ENCODE peak calls at places on chromosome 22, in nine cellular contexts. One of them, this sample, is unnamed.

GRCh38 chr22:43829448-43829821 is 17.3 kb upstream of the EFCAB6 start:
- DNase-seq in CD8-positive, alpha-beta T cell: no peak
- DNase-seq in cardiac muscle cell: no peak
- DNase-seq in astrocyte of the spinal cord: peak; percentile 29
- DNase-seq in CD4-positive, alpha-beta T cell: no peak
- DNase-seq in Calu3: no peak
- DNase-seq in hepatocyte: peak; percentile 57
- DNase-seq in H9: no peak
- DNase-seq in OCI-LY7: no peak
- DNase-seq in this sample: no peak

GRCh38 chr22:32206774-32207758 is 2.2 kb upstream of the RFPL2 start:
- DNase-seq in CD8-positive, alpha-beta T cell: peak; percentile 28
- DNase-seq in cardiac muscle cell: peak; percentile 25
- DNase-seq in astrocyte of the spinal cord: peak; percentile 7
- DNase-seq in CD4-positive, alpha-beta T cell: peak; percentile 44
- DNase-seq in Calu3: peak; percentile 68
- DNase-seq in hepatocyte: peak; percentile 39
- DNase-seq in H9: peak; percentile 87
- DNase-seq in OCI-LY7: peak; percentile 42
- DNase-seq in this sample: no peak

GRCh38 chr22:41380993-41381328 is 781 bp upstream of the TEF start:
- DNase-seq in CD8-positive, alpha-beta T cell: no peak
- DNase-seq in cardiac muscle cell: peak; percentile 88
- DNase-seq in astrocyte of the spinal cord: peak; percentile 73
- DNase-seq in CD4-positive, alpha-beta T cell: no peak
- DNase-seq in Calu3: no peak
- DNase-seq in hepatocyte: peak; percentile 88
- DNase-seq in H9: no peak
- DNase-seq in OCI-LY7: no peak
- DNase-seq in this sample: no peak

GRCh38 chr22:48553694-48554308 is 1273.9 kb downstream of the BRD1 start:
- DNase-seq in CD8-positive, alpha-beta T cell: no peak
- DNase-seq in cardiac muscle cell: no peak
- DNase-seq in astrocyte of the spinal cord: no peak
- DNase-seq in CD4-positive, alpha-beta T cell: no peak
- DNase-seq in Calu3: no peak
- DNase-seq in hepatocyte: no peak
- DNase-seq in H9: no peak
- DNase-seq in OCI-LY7: no peak
- DNase-seq in this sample: no peak

GRCh38 chr22:21447694-21448402 is 19.3 kb upstream of the TMEM191C start:
- DNase-seq in CD8-positive, alpha-beta T cell: no peak
- DNase-seq in cardiac muscle cell: no peak
- DNase-seq in astrocyte of the spinal cord: no peak
- DNase-seq in CD4-positive, alpha-beta T cell: no peak
- DNase-seq in Calu3: no peak
- DNase-seq in hepatocyte: no peak
- DNase-seq in H9: peak; percentile 63
- DNase-seq in OCI-LY7: no peak
- DNase-seq in this sample: no peak

GRCh38 chr22:22752556-22753477 is 108.4 kb downstream of the GGTLC2 start:
- DNase-seq in CD8-positive, alpha-beta T cell: peak; percentile 20
- DNase-seq in cardiac muscle cell: no peak
- DNase-seq in astrocyte of the spinal cord: no peak
- DNase-seq in CD4-positive, alpha-beta T cell: peak; percentile 42
- DNase-seq in Calu3: no peak
- DNase-seq in hepatocyte: peak; percentile 50
- DNase-seq in H9: no peak
- DNase-seq in OCI-LY7: peak; percentile 68
- DNase-seq in this sample: no peak

GRCh38 chr22:37064553-37064952 is 13.0 kb downstream of the KCTD17 start:
- DNase-seq in CD8-positive, alpha-beta T cell: no peak
- DNase-seq in cardiac muscle cell: no peak
- DNase-seq in astrocyte of the spinal cord: no peak
- DNase-seq in CD4-positive, alpha-beta T cell: no peak
- DNase-seq in Calu3: no peak
- DNase-seq in hepatocyte: no peak
- DNase-seq in H9: no peak
- DNase-seq in OCI-LY7: no peak
- DNase-seq in this sample: no peak

GRCh38 chr22:37167176-37167980 is 17.7 kb upstream of the IL2RB start:
- DNase-seq in CD8-positive, alpha-beta T cell: no peak
- DNase-seq in cardiac muscle cell: no peak
- DNase-seq in astrocyte of the spinal cord: no peak
- DNase-seq in CD4-positive, alpha-beta T cell: no peak
- DNase-seq in Calu3: no peak
- DNase-seq in hepatocyte: no peak
- DNase-seq in H9: no peak
- DNase-seq in OCI-LY7: no peak
- DNase-seq in this sample: no peak

GRCh38 chr22:20232781-20233180 is 35.3 kb downstream of the RTN4R start:
- DNase-seq in CD8-positive, alpha-beta T cell: no peak
- DNase-seq in cardiac muscle cell: no peak
- DNase-seq in astrocyte of the spinal cord: no peak
- DNase-seq in CD4-positive, alpha-beta T cell: no peak
- DNase-seq in Calu3: no peak
- DNase-seq in hepatocyte: no peak
- DNase-seq in H9: no peak
- DNase-seq in OCI-LY7: no peak
- DNase-seq in this sample: no peak

GRCh38 chr22:48167238-48167637 is 1404.8 kb downstream of the TBC1D22A start:
- DNase-seq in CD8-positive, alpha-beta T cell: no peak
- DNase-seq in cardiac muscle cell: peak; percentile 23
- DNase-seq in astrocyte of the spinal cord: no peak
- DNase-seq in CD4-positive, alpha-beta T cell: no peak
- DNase-seq in Calu3: no peak
- DNase-seq in hepatocyte: no peak
- DNase-seq in H9: peak; percentile 20
- DNase-seq in OCI-LY7: peak; percentile 35
- DNase-seq in this sample: no peak

GRCh38 chr22:36258750-36259619 is 6.1 kb downstream of the APOL1 start:
- DNase-seq in CD8-positive, alpha-beta T cell: no peak
- DNase-seq in cardiac muscle cell: peak; percentile 58
- DNase-seq in astrocyte of the spinal cord: peak; percentile 65
- DNase-seq in CD4-positive, alpha-beta T cell: no peak
- DNase-seq in Calu3: no peak
- DNase-seq in hepatocyte: peak; percentile 51
- DNase-seq in H9: peak; percentile 76
- DNase-seq in OCI-LY7: peak; percentile 73
- DNase-seq in this sample: no peak

GRCh38 chr22:20550851-20551744 is 43.7 kb downstream of the MED15 start:
- DNase-seq in CD8-positive, alpha-beta T cell: peak; percentile 44
- DNase-seq in cardiac muscle cell: peak; percentile 61
- DNase-seq in astrocyte of the spinal cord: peak; percentile 71
- DNase-seq in CD4-positive, alpha-beta T cell: peak; percentile 57
- DNase-seq in Calu3: no peak
- DNase-seq in hepatocyte: peak; percentile 55
- DNase-seq in H9: peak; percentile 72
- DNase-seq in OCI-LY7: no peak
- DNase-seq in this sample: no peak

GRCh38 chr22:21624120-21624879 is 5.5 kb downstream of the YDJC start:
- DNase-seq in CD8-positive, alpha-beta T cell: no peak
- DNase-seq in cardiac muscle cell: peak; percentile 37
- DNase-seq in astrocyte of the spinal cord: no peak
- DNase-seq in CD4-positive, alpha-beta T cell: peak; percentile 29
- DNase-seq in Calu3: peak; percentile 24
- DNase-seq in hepatocyte: peak; percentile 45
- DNase-seq in H9: peak; percentile 72
- DNase-seq in OCI-LY7: peak; percentile 38
- DNase-seq in this sample: no peak

DNA sequence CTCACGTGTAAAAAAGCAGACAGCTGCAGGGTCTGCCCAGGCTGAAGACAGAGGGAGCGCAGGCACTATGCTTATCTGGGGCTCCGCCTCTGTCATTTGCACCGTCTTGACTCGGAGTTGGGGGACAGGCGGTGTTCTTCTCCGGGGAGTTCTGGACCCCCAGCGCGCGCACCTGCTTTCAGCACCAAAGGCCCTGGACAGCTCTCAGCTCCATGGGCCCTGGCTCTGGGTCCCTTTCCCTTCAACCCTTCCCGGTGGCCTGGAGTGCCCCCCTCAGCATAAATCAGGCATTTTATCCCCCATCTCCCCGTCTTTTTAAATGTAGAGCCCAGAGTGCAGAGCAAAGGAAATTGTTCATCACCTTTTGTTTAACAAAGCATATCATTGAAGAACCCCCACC is 1.5 kb downstream of the SEZ6L start:
- DNase-seq in CD8-positive, alpha-beta T cell: no peak
- DNase-seq in cardiac muscle cell: peak; percentile 85
- DNase-seq in astrocyte of the spinal cord: no peak
- DNase-seq in CD4-positive, alpha-beta T cell: no peak
- DNase-seq in Calu3: no peak
- DNase-seq in hepatocyte: peak; percentile 43
- DNase-seq in H9: peak; percentile 67
- DNase-seq in OCI-LY7: no peak
- DNase-seq in this sample: no peak
- TF ChIP-seq CTCF in CD8-positive, alpha-beta T cell: no peak
- TF ChIP-seq CTCF in cardiac muscle cell: no peak
- TF ChIP-seq CTCF in astrocyte of the spinal cord: no peak
- TF ChIP-seq CTCF in CD4-positive, alpha-beta T cell: no peak
- TF ChIP-seq CTCF in Calu3: no peak
- TF ChIP-seq CTCF in hepatocyte: peak; percentile 20
- TF ChIP-seq CTCF in H9: peak; percentile 57
- TF ChIP-seq CTCF in OCI-LY7: no peak
- TF ChIP-seq CTCF in this sample: no peak

DNA sequence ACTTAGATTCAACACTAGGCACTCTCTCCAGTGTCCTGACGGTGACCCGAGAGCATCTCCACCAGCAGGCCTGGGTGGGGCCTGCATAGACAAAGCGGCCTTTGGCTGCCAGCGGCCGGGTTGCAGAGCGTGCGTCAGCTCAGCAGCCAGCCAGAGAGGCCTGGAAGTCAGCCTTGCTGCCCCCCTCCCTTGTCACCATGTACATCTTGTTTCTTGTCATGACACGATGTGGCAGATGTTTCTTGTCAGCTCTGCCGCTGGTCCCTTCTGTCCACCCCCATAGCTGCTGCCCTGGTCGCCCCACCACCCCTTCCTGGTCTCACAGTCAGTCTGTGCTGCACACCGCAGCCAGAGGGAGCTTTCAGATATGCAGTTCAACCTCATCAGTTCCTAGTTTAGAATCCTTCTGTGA is 33.1 kb upstream of the CBX7 start:
- DNase-seq in CD8-positive, alpha-beta T cell: no peak
- DNase-seq in cardiac muscle cell: no peak
- DNase-seq in astrocyte of the spinal cord: no peak
- DNase-seq in CD4-positive, alpha-beta T cell: no peak
- DNase-seq in Calu3: no peak
- DNase-seq in hepatocyte: no peak
- DNase-seq in H9: no peak
- DNase-seq in OCI-LY7: no peak
- DNase-seq in this sample: no peak
- TF ChIP-seq CTCF in CD8-positive, alpha-beta T cell: no peak
- TF ChIP-seq CTCF in cardiac muscle cell: peak; percentile 51
- TF ChIP-seq CTCF in astrocyte of the spinal cord: peak; percentile 27
- TF ChIP-seq CTCF in CD4-positive, alpha-beta T cell: no peak
- TF ChIP-seq CTCF in Calu3: peak; percentile 10
- TF ChIP-seq CTCF in hepatocyte: peak; percentile 19
- TF ChIP-seq CTCF in H9: no peak
- TF ChIP-seq CTCF in OCI-LY7: no peak
- TF ChIP-seq CTCF in this sample: no peak

GRCh38 chr22:50271519-50271970 is 1.4 kb upstream of the MAPK11 start:
- DNase-seq in CD8-positive, alpha-beta T cell: peak; percentile 34
- DNase-seq in cardiac muscle cell: peak; percentile 64
- DNase-seq in astrocyte of the spinal cord: peak; percentile 64
- DNase-seq in CD4-positive, alpha-beta T cell: peak; percentile 51
- DNase-seq in Calu3: peak; percentile 79
- DNase-seq in hepatocyte: peak; percentile 84
- DNase-seq in H9: peak; percentile 65
- DNase-seq in OCI-LY7: peak; percentile 73
- DNase-seq in this sample: no peak
- TF ChIP-seq CTCF in CD8-positive, alpha-beta T cell: no peak
- TF ChIP-seq CTCF in cardiac muscle cell: no peak
- TF ChIP-seq CTCF in astrocyte of the spinal cord: peak; percentile 12
- TF ChIP-seq CTCF in CD4-positive, alpha-beta T cell: no peak
- TF ChIP-seq CTCF in Calu3: no peak
- TF ChIP-seq CTCF in hepatocyte: peak; percentile 31
- TF ChIP-seq CTCF in H9: no peak
- TF ChIP-seq CTCF in OCI-LY7: peak; percentile 38
- TF ChIP-seq CTCF in this sample: no peak

DNA sequence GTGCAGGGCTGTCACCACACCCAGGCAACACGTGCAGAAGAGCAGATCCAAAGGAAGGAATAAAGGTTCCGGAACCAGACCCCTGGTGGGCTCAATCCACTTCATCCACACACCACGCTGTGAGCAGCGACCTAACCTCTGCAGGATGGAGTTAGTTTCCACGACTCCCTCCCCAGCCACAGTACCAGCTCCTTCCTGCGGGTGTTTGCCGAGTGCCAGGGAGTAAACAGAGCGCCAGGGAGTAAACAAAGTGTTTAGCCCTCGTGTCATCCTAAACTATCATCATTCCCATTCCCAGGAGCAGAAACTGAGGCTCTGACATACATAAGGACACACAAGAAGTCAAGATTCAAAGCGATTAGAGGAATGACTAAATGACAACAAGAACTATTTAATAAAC is 261.3 kb downstream of the MN1 start:
- DNase-seq in CD8-positive, alpha-beta T cell: no peak
- DNase-seq in cardiac muscle cell: no peak
- DNase-seq in astrocyte of the spinal cord: no peak
- DNase-seq in CD4-positive, alpha-beta T cell: no peak
- DNase-seq in Calu3: no peak
- DNase-seq in hepatocyte: no peak
- DNase-seq in H9: no peak
- DNase-seq in OCI-LY7: no peak
- DNase-seq in this sample: no peak
- TF ChIP-seq CTCF in CD8-positive, alpha-beta T cell: no peak
- TF ChIP-seq CTCF in cardiac muscle cell: no peak
- TF ChIP-seq CTCF in astrocyte of the spinal cord: no peak
- TF ChIP-seq CTCF in CD4-positive, alpha-beta T cell: no peak
- TF ChIP-seq CTCF in Calu3: no peak
- TF ChIP-seq CTCF in hepatocyte: no peak
- TF ChIP-seq CTCF in H9: no peak
- TF ChIP-seq CTCF in OCI-LY7: no peak
- TF ChIP-seq CTCF in this sample: no peak

GRCh38 chr22:38518620-38519019 is 12.5 kb upstream of the DDX17 start:
- DNase-seq in CD8-positive, alpha-beta T cell: no peak
- DNase-seq in cardiac muscle cell: no peak
- DNase-seq in astrocyte of the spinal cord: no peak
- DNase-seq in CD4-positive, alpha-beta T cell: no peak
- DNase-seq in Calu3: no peak
- DNase-seq in hepatocyte: no peak
- DNase-seq in H9: no peak
- DNase-seq in OCI-LY7: no peak
- DNase-seq in this sample: no peak

GRCh38 chr22:38513063-38513462 is 7.0 kb upstream of the DDX17 start:
- DNase-seq in CD8-positive, alpha-beta T cell: peak; percentile 31
- DNase-seq in cardiac muscle cell: peak; percentile 41
- DNase-seq in astrocyte of the spinal cord: no peak
- DNase-seq in CD4-positive, alpha-beta T cell: peak; percentile 52
- DNase-seq in Calu3: peak; percentile 45
- DNase-seq in hepatocyte: peak; percentile 36
- DNase-seq in H9: peak; percentile 80
- DNase-seq in OCI-LY7: peak; percentile 75
- DNase-seq in this sample: peak; percentile 20
- TF ChIP-seq CTCF in CD8-positive, alpha-beta T cell: no peak
- TF ChIP-seq CTCF in cardiac muscle cell: no peak
- TF ChIP-seq CTCF in astrocyte of the spinal cord: no peak
- TF ChIP-seq CTCF in CD4-positive, alpha-beta T cell: peak; percentile 38
- TF ChIP-seq CTCF in Calu3: no peak
- TF ChIP-seq CTCF in hepatocyte: peak; percentile 14
- TF ChIP-seq CTCF in H9: peak; percentile 63
- TF ChIP-seq CTCF in OCI-LY7: peak; percentile 74
- TF ChIP-seq CTCF in this sample: no peak

This sample was measured in natural killer cell.